ENCODE peak calls at places on chromosomes 4 and X, in six cellular contexts. One of them, this sample, is unnamed.

GRCh38 chr4:108385076-108385475 is 216.3 kb upstream of the LEF1 start:
- DNase-seq in CD8-positive, alpha-beta memory T cell: no peak
- DNase-seq in neural progenitor cell: no peak
- DNase-seq in breast epithelium: no peak
- DNase-seq in CD8-positive, alpha-beta T cell: no peak
- DNase-seq in endodermal cell: no peak
- DNase-seq in this sample: no peak

GRCh38 chr4:83179205-83179604 is 64.7 kb upstream of the PLAC8 start:
- DNase-seq in neural progenitor cell: no peak
- DNase-seq in breast epithelium: no peak
- DNase-seq in CD8-positive, alpha-beta memory T cell: no peak
- DNase-seq in CD8-positive, alpha-beta T cell: no peak
- DNase-seq in endodermal cell: no peak
- DNase-seq in this sample: no peak

GRCh38 chr4:33065749-33066148 is 2345.6 kb downstream of the PCDH7 start:
- DNase-seq in neural progenitor cell: no peak
- DNase-seq in breast epithelium: no peak
- DNase-seq in CD8-positive, alpha-beta memory T cell: no peak
- DNase-seq in CD8-positive, alpha-beta T cell: no peak
- DNase-seq in endodermal cell: no peak
- DNase-seq in this sample: no peak

GRCh38 chr4:139845481-139846093 is 180.0 kb downstream of the MGST2 start:
- DNase-seq in breast epithelium: no peak
- DNase-seq in CD8-positive, alpha-beta T cell: no peak
- DNase-seq in neural progenitor cell: no peak
- DNase-seq in endodermal cell: no peak
- DNase-seq in CD8-positive, alpha-beta memory T cell: no peak
- DNase-seq in this sample: no peak

GRCh38 chr4:3021627-3022026 is 52.7 kb downstream of the HTT-AS start:
- DNase-seq in neural progenitor cell: no peak
- DNase-seq in CD8-positive, alpha-beta T cell: no peak
- DNase-seq in endodermal cell: no peak
- DNase-seq in CD8-positive, alpha-beta memory T cell: no peak
- DNase-seq in breast epithelium: no peak
- DNase-seq in this sample: no peak

GRCh38 chr4:12041828-12042227 is 613.1 kb upstream of the HS3ST1 start:
- DNase-seq in endodermal cell: no peak
- DNase-seq in neural progenitor cell: peak
- DNase-seq in breast epithelium: no peak
- DNase-seq in CD8-positive, alpha-beta memory T cell: no peak
- DNase-seq in CD8-positive, alpha-beta T cell: no peak
- DNase-seq in this sample: peak

GRCh38 chrX:40158036-40158706 is 60.4 kb upstream of the BCOR start:
- DNase-seq in neural progenitor cell: peak
- DNase-seq in breast epithelium: no peak
- DNase-seq in endodermal cell: peak
- DNase-seq in CD8-positive, alpha-beta memory T cell: peak
- DNase-seq in CD8-positive, alpha-beta T cell: no peak
- DNase-seq in this sample: no peak

GRCh38 chrX:134186362-134187121 is 50.4 kb upstream of the CCDC160 start:
- DNase-seq in neural progenitor cell: peak
- DNase-seq in CD8-positive, alpha-beta T cell: peak
- DNase-seq in endodermal cell: no peak
- DNase-seq in CD8-positive, alpha-beta memory T cell: peak
- DNase-seq in breast epithelium: no peak
- DNase-seq in this sample: no peak

GRCh38 chr4:184802203-184803015 is 23.4 kb downstream of the ACSL1 start:
- DNase-seq in endodermal cell: no peak
- DNase-seq in breast epithelium: no peak
- DNase-seq in CD8-positive, alpha-beta T cell: no peak
- DNase-seq in neural progenitor cell: no peak
- DNase-seq in CD8-positive, alpha-beta memory T cell: no peak
- DNase-seq in this sample: no peak

GRCh38 chr4:180542445-180543100 is 1700.6 kb upstream of the TENM3 start:
- DNase-seq in CD8-positive, alpha-beta memory T cell: no peak
- DNase-seq in neural progenitor cell: no peak
- DNase-seq in endodermal cell: no peak
- DNase-seq in breast epithelium: no peak
- DNase-seq in CD8-positive, alpha-beta T cell: no peak
- DNase-seq in this sample: no peak

GRCh38 chr4:180539284-180539683 is 1703.9 kb upstream of the TENM3 start:
- DNase-seq in endodermal cell: no peak
- DNase-seq in neural progenitor cell: no peak
- DNase-seq in CD8-positive, alpha-beta T cell: no peak
- DNase-seq in CD8-positive, alpha-beta memory T cell: no peak
- DNase-seq in breast epithelium: no peak
- DNase-seq in this sample: no peak

GRCh38 chr4:180538384-180539052 is 1704.7 kb upstream of the TENM3 start:
- DNase-seq in endodermal cell: no peak
- DNase-seq in breast epithelium: no peak
- DNase-seq in CD8-positive, alpha-beta T cell: no peak
- DNase-seq in neural progenitor cell: no peak
- DNase-seq in CD8-positive, alpha-beta memory T cell: no peak
- DNase-seq in this sample: no peak

GRCh38 chr4:180541678-180542077 is 1701.5 kb upstream of the TENM3 start:
- DNase-seq in CD8-positive, alpha-beta memory T cell: no peak
- DNase-seq in endodermal cell: no peak
- DNase-seq in neural progenitor cell: peak
- DNase-seq in CD8-positive, alpha-beta T cell: no peak
- DNase-seq in breast epithelium: no peak
- DNase-seq in this sample: no peak
- H3K27ac ChIP-seq in CD8-positive, alpha-beta memory T cell: no peak
- H3K27ac ChIP-seq in endodermal cell: no peak
- H3K27ac ChIP-seq in neural progenitor cell: peak
- H3K27ac ChIP-seq in CD8-positive, alpha-beta T cell: no peak
- H3K27ac ChIP-seq in breast epithelium: no peak
- H3K27ac ChIP-seq in this sample: no peak

DNA sequence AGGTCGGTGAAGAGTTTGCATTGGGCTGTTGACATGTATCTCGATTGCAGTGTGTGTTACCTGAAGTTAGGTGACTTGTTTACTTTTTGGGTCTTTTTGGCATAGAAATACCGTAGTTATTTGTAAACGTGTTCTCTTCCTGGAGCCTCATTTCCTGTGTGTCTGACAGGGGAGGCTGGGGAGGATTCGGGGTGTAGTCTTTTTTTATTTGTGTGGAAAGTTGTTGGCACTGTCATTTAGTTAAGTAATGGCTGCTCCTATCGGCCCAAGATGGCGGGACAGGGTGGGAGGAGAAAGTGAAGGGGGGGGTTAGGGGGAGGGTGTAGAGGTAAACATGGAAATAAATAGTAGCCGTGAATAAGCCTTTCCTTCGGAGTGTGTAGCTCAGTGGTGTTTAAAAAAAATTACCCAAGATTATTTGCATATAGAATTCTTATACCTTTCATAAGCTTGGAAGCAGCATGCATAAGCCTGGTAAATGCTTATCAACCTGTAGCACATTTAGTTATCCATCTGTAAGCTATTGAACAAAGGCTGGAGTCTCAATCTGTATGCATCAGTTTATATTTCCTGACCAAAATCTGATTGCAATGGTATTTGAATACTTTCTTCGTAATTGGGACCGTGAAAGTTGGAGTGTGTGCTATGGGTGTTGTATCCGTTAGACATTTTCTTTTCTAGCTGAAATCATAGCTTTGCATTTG is 1.6 kb downstream of the KDM6A start:
- DNase-seq in CD8-positive, alpha-beta T cell: peak
- DNase-seq in CD8-positive, alpha-beta memory T cell: peak
- DNase-seq in neural progenitor cell: peak
- DNase-seq in breast epithelium: no peak
- DNase-seq in endodermal cell: peak
- DNase-seq in this sample: no peak
- H3K4me3 ChIP-seq in CD8-positive, alpha-beta T cell: peak
- H3K4me3 ChIP-seq in CD8-positive, alpha-beta memory T cell: peak
- H3K4me3 ChIP-seq in neural progenitor cell: peak
- H3K4me3 ChIP-seq in breast epithelium: peak
- H3K4me3 ChIP-seq in endodermal cell: peak
- H3K4me3 ChIP-seq in this sample: peak

GRCh38 chr4:87868482-87868881 is 35.7 kb downstream of the MEPE start:
- DNase-seq in breast epithelium: no peak
- DNase-seq in CD8-positive, alpha-beta memory T cell: no peak
- DNase-seq in neural progenitor cell: no peak
- DNase-seq in CD8-positive, alpha-beta T cell: no peak
- DNase-seq in endodermal cell: no peak
- DNase-seq in this sample: no peak
- H3K27ac ChIP-seq in breast epithelium: no peak
- H3K27ac ChIP-seq in CD8-positive, alpha-beta memory T cell: no peak
- H3K27ac ChIP-seq in neural progenitor cell: no peak
- H3K27ac ChIP-seq in CD8-positive, alpha-beta T cell: no peak
- H3K27ac ChIP-seq in endodermal cell: no peak
- H3K27ac ChIP-seq in this sample: no peak

DNA sequence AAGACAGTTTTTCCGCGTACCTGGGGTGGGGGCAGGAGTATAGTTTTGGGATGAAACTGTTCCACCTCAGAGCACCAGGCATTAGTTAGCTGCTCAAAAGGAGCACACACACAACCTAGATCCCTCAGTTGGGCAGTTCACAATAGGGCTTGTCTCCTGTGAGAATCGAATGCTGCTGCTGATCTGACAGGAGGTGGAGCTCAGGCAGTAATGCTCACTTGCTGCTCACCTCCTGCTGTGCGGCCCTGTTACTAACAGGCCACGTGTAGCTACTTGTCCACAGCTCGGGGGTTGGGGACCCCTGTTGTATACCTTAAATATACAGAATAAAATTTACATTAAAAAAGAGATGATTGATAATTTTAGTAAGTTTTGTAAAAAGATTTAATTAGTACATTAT is 191.5 kb downstream of the SLC7A11 start:
- DNase-seq in endodermal cell: peak
- DNase-seq in breast epithelium: no peak
- DNase-seq in CD8-positive, alpha-beta memory T cell: no peak
- DNase-seq in CD8-positive, alpha-beta T cell: no peak
- DNase-seq in neural progenitor cell: peak
- DNase-seq in this sample: no peak
- H3K4me3 ChIP-seq in endodermal cell: no peak
- H3K4me3 ChIP-seq in breast epithelium: no peak
- H3K4me3 ChIP-seq in CD8-positive, alpha-beta memory T cell: no peak
- H3K4me3 ChIP-seq in CD8-positive, alpha-beta T cell: no peak
- H3K4me3 ChIP-seq in neural progenitor cell: no peak
- H3K4me3 ChIP-seq in this sample: no peak

DNA sequence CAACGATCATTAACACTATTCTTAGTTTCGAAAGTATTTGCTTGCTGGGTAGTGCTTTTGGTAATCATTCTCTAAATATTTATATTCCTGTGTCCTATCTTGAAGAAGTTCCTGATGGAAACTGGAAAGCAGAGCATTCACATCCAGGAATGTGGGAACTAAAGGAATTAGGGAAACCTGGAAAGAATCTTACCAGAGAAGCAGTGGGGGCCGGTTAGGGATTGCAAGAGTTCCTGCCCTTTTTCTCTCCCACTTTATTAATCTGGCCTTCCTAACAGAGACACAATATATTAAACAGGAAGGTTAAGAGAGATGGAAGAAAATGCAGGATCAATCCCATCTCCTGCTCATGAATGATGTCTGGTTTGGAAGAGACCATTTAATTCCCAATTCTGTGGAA is 52.1 kb downstream of the C4orf51 start:
- DNase-seq in CD8-positive, alpha-beta T cell: no peak
- DNase-seq in neural progenitor cell: peak
- DNase-seq in breast epithelium: no peak
- DNase-seq in endodermal cell: no peak
- DNase-seq in CD8-positive, alpha-beta memory T cell: no peak
- DNase-seq in this sample: no peak
- H3K27ac ChIP-seq in CD8-positive, alpha-beta T cell: no peak
- H3K27ac ChIP-seq in neural progenitor cell: peak
- H3K27ac ChIP-seq in breast epithelium: peak
- H3K27ac ChIP-seq in endodermal cell: peak
- H3K27ac ChIP-seq in CD8-positive, alpha-beta memory T cell: no peak
- H3K27ac ChIP-seq in this sample: no peak

GRCh38 chr4:99723555-99724450 is 66.2 kb upstream of the C4orf54 start:
- DNase-seq in CD8-positive, alpha-beta T cell: no peak
- DNase-seq in neural progenitor cell: no peak
- DNase-seq in endodermal cell: no peak
- DNase-seq in breast epithelium: no peak
- DNase-seq in CD8-positive, alpha-beta memory T cell: no peak
- DNase-seq in this sample: peak
- H3K4me3 ChIP-seq in CD8-positive, alpha-beta T cell: no peak
- H3K4me3 ChIP-seq in neural progenitor cell: no peak
- H3K4me3 ChIP-seq in endodermal cell: no peak
- H3K4me3 ChIP-seq in breast epithelium: no peak
- H3K4me3 ChIP-seq in CD8-positive, alpha-beta memory T cell: no peak
- H3K4me3 ChIP-seq in this sample: no peak

GRCh38 chrX:97027384-97027922 is 143.7 kb downstream of the RPA4 start:
- DNase-seq in neural progenitor cell: peak
- DNase-seq in CD8-positive, alpha-beta T cell: no peak
- DNase-seq in breast epithelium: no peak
- DNase-seq in CD8-positive, alpha-beta memory T cell: no peak
- DNase-seq in endodermal cell: no peak
- DNase-seq in this sample: no peak
- H3K27ac ChIP-seq in neural progenitor cell: peak
- H3K27ac ChIP-seq in CD8-positive, alpha-beta T cell: no peak
- H3K27ac ChIP-seq in breast epithelium: no peak
- H3K27ac ChIP-seq in CD8-positive, alpha-beta memory T cell: no peak
- H3K27ac ChIP-seq in endodermal cell: peak
- H3K27ac ChIP-seq in this sample: no peak

DNA sequence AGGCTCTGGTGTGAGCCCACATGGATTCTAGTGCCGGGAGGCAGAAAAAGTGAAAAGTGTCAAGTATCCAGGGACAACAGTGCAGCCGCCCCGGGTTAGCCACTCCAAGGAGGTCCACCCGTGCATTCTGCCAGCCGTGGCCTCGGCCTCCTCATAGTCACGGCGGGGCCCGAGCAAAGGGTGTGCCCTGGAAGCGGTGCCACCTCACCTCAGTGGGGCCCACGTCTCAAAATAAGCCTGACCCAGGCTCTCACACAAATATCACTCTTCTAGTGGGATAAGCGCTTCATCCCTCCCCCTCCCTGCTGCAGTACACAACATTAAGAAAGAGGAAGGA is 427 bp upstream of the KLHL13 start:
- DNase-seq in neural progenitor cell: no peak
- DNase-seq in breast epithelium: no peak
- DNase-seq in CD8-positive, alpha-beta memory T cell: no peak
- DNase-seq in endodermal cell: no peak
- DNase-seq in CD8-positive, alpha-beta T cell: no peak
- DNase-seq in this sample: peak
- H3K4me3 ChIP-seq in neural progenitor cell: peak
- H3K4me3 ChIP-seq in breast epithelium: peak
- H3K4me3 ChIP-seq in CD8-positive, alpha-beta memory T cell: no peak
- H3K4me3 ChIP-seq in endodermal cell: peak
- H3K4me3 ChIP-seq in CD8-positive, alpha-beta T cell: peak
- H3K4me3 ChIP-seq in this sample: peak

GRCh38 chrX:4485917-4486316 is 772.5 kb upstream of the PRKX start:
- DNase-seq in endodermal cell: no peak
- DNase-seq in neural progenitor cell: no peak
- DNase-seq in CD8-positive, alpha-beta memory T cell: no peak
- DNase-seq in CD8-positive, alpha-beta T cell: no peak
- DNase-seq in breast epithelium: no peak
- DNase-seq in this sample: no peak

GRCh38 chrX:4484266-4484665 is 770.8 kb upstream of the PRKX start:
- DNase-seq in breast epithelium: no peak
- DNase-seq in endodermal cell: peak
- DNase-seq in CD8-positive, alpha-beta memory T cell: no peak
- DNase-seq in neural progenitor cell: no peak
- DNase-seq in CD8-positive, alpha-beta T cell: no peak
- DNase-seq in this sample: no peak
- H3K27ac ChIP-seq in breast epithelium: no peak
- H3K27ac ChIP-seq in endodermal cell: no peak
- H3K27ac ChIP-seq in CD8-positive, alpha-beta memory T cell: no peak
- H3K27ac ChIP-seq in neural progenitor cell: no peak
- H3K27ac ChIP-seq in CD8-positive, alpha-beta T cell: no peak
- H3K27ac ChIP-seq in this sample: no peak

GRCh38 chr4:38865445-38865844 is 2.2 kb upstream of the FAM114A1 start:
- DNase-seq in CD8-positive, alpha-beta T cell: no peak
- DNase-seq in breast epithelium: no peak
- DNase-seq in endodermal cell: no peak
- DNase-seq in neural progenitor cell: no peak
- DNase-seq in CD8-positive, alpha-beta memory T cell: no peak
- DNase-seq in this sample: no peak
- H3K4me3 ChIP-seq in CD8-positive, alpha-beta T cell: no peak
- H3K4me3 ChIP-seq in breast epithelium: no peak
- H3K4me3 ChIP-seq in endodermal cell: no peak
- H3K4me3 ChIP-seq in neural progenitor cell: no peak
- H3K4me3 ChIP-seq in CD8-positive, alpha-beta memory T cell: no peak
- H3K4me3 ChIP-seq in this sample: no peak